ENCODE peak calls at places on chromosomes 13 and 19, in five cellular contexts. T, M, A, J and R are unnamed samples.
A peak's percentile ranks its signal among the peaks of the same experiment; 100 is the strongest.

GRCh38 chr19:4597278-4597974 is 37.9 kb upstream of the SEMA6B start:
- DNase-seq in T (no peak), M (no peak), A (no peak), J (peak; percentile 87), R (no peak)

GRCh38 chr19:47296036-47296435 is 13.6 kb upstream of the C5AR1 start:
- DNase-seq in T (peak; percentile 85), M (peak; percentile 91), A (peak; percentile 83), J (peak; percentile 88), R (peak; percentile 81)

GRCh38 chr13:105814219-105814901 is 721.1 kb downstream of the EFNB2 start:
- DNase-seq in T (no peak), M (no peak), A (peak; percentile 62), J (no peak), R (no peak)

GRCh38 chr19:11335449-11336146 is 3.9 kb downstream of the RAB3D start:
- DNase-seq in T (no peak), M (no peak), A (no peak), J (no peak), R (no peak)

GRCh38 chr19:43416951-43417623 is 2.4 kb downstream of the TEX101 start:
- DNase-seq in T (no peak), M (no peak), A (no peak), J (no peak), R (no peak)

GRCh38 chr13:112241288-112241687 is 134.9 kb upstream of the SPACA7 start:
- DNase-seq in T (no peak), M (no peak), A (no peak), J (no peak), R (no peak)

GRCh38 chr13:66446413-66446812 is 783.7 kb downstream of the PCDH9 start:
- DNase-seq in T (no peak), M (no peak), A (no peak), J (no peak), R (no peak)

GRCh38 chr19:46404884-46405658 is 8.3 kb downstream of the CCDC8 start:
- DNase-seq in T (no peak), M (peak; percentile 78), A (no peak), J (no peak), R (no peak)

GRCh38 chr13:42490676-42491075 is 83.3 kb upstream of the TNFSF11 start:
- DNase-seq in T (no peak), M (no peak), A (no peak), J (no peak), R (no peak)

GRCh38 chr13:99191900-99192399 is 8.7 kb upstream of the UBAC2 start:
- DNase-seq in T (no peak), M (no peak), A (no peak), J (no peak), R (no peak)

DNA sequence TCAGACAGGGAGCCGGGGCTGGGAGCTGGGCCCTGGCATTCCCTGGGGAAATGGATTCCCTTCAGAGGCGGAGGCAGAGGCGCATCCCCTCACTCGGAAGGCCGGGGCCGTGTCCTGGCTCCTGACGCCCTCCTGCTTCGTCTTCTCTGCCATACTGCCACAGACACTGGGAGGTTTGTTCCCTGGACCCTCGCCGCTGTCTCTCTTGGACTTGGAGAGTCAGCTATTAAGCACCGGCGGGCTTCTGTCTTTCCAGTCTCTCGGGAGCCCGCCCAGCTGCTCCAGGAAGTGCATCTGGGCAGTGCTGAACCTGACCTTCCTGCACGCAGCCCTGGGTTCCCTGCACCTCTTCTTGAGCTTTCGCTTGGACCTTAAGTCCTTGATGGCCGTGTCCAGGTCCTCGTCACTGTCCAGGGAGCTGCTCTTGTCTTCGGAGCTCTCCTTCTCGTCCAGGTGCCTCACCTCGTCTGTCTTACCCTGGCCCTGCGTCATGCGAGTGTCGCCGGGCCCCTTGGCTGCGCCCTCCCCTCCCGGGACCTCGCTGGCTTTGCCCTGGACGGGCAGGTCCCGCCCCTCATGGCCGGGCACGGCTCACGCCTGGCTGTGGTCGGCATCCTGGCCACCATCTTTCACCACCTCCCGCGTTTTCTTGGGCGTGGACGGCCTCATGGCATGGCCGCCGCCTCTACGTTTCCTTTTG is 14.6 kb downstream of the RB1 start:
- DNase-seq in T (no peak), M (no peak), A (no peak), J (no peak), R (no peak)
- H2BK12ac ChIP-seq in T (no peak overlapping the region), M (no peak overlapping the region), A (no peak overlapping the region), J (no peak overlapping the region), R (no peak overlapping the region)

GRCh38 chr13:27353653-27354052 is 70.8 kb upstream of the GTF3A start:
- DNase-seq in T (no peak), M (no peak), A (no peak), J (no peak), R (peak; percentile 53)

GRCh38 chr13:27353166-27353583 is 71.2 kb upstream of the GTF3A start:
- DNase-seq in T (no peak), M (no peak), A (no peak), J (no peak), R (peak; percentile 89)

GRCh38 chr13:27354379-27354778 is 70.0 kb upstream of the GTF3A start:
- DNase-seq in T (no peak), M (no peak), A (no peak), J (no peak), R (peak; percentile 55)

GRCh38 chr13:27355894-27356293 is 68.5 kb upstream of the GTF3A start:
- DNase-seq in T (no peak), M (peak; percentile 55), A (no peak), J (no peak), R (no peak)

DNA sequence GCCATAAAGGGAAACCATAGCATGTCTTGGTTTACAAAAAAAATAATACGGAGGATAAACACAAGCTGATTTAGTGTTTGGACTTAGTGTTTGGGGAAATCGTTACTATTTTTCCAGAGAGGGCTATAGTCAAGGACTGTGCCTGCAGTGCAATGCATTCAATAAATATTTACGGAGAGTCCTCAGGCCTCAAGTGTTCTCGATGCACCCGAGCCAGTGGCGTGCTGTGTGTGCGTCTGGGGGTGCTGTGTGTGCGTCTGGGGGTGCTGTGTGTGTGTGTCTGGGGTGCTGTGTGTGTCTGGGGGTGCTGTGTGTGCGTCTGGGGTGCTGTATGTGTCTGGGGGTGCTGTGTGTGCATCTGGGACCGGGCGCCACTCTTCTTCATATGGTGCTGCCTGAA is 71.7 kb upstream of the GTF3A start:
- DNase-seq in T (no peak), M (no peak), A (no peak), J (no peak), R (peak; percentile 68)
- H3K4ac ChIP-seq in T (no peak overlapping the region), M (no peak overlapping the region), A (no peak overlapping the region), J (no peak overlapping the region), R (peak overlapping the region; percentile 15)

GRCh38 chr13:33722216-33722900 is 95.6 kb upstream of the RFC3 start:
- DNase-seq in T (no peak), M (no peak), A (no peak), J (no peak), R (peak; percentile 37)
- H3K4me2 ChIP-seq in T (no peak overlapping the region), M (no peak overlapping the region), A (no peak overlapping the region), J (no peak overlapping the region), R (no peak overlapping the region)

DNA sequence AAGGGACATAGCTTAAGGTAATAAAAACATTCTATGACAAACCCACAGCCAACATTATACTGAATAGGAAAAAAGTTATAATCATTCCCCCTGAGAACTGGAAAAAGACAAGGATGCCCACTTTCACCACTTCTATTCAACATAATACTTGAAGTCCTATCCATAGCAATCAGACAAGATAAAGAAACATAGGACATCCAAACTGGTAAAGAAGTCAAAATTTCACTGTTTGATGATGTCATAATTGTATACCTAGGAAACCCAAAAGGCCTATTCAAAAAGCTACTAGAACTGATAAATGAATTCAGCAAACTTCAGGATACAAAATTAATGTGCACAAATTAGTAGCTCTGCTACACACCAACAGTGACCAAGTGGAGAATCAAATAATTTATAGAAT is 1590.0 kb upstream of the PCDH20 start:
- DNase-seq in T (no peak), M (no peak), A (no peak), J (no peak), R (no peak)
- H2BK12ac ChIP-seq in T (no peak overlapping the region), M (no peak overlapping the region), A (no peak overlapping the region), J (no peak overlapping the region), R (no peak overlapping the region)

GRCh38 chr19:55265723-55266386 is 7.0 kb upstream of the PPP6R1 start:
- DNase-seq in T (no peak), M (no peak), A (no peak), J (no peak), R (no peak)
- H3K4ac ChIP-seq in T (no peak overlapping the region), M (no peak overlapping the region), A (no peak overlapping the region), J (no peak overlapping the region), R (no peak overlapping the region)